ENCODE peak calls at places on chromosomes 13 and 19, in seven cellular contexts. H is A549, Y is HCT116, A is HepG2, B is Panc1, T is K562, Q is GM23338. V is an unnamed sample.

GRCh38 chr19:40363128-40363527 is 14.6 kb downstream of the PLD3 start:
- DNase-seq in H (no peak), Y (no peak), A (no peak), B (no peak), T (peak; percentile 61), Q (no peak), V (no peak)

GRCh38 chr13:106691251-106691650 is 123.3 kb upstream of the ARGLU1 start:
- DNase-seq in H (no peak), Y (no peak), A (no peak), B (no peak), T (no peak), Q (no peak), V (no peak)

GRCh38 chr19:48719263-48720171 is at the start of gene MAMSTR:
- DNase-seq in H (no peak), Y (no peak), A (no peak), B (no peak), T (no peak), Q (peak; percentile 35), V (no peak)

GRCh38 chr13:102912599-102912998 is 66.8 kb downstream of the ERCC5 start:
- DNase-seq in H (no peak), Y (no peak), A (no peak), B (no peak), T (no peak), Q (no peak), V (no peak)

GRCh38 chr13:36685912-36686311 is 12.1 kb downstream of the SERTM1 start:
- DNase-seq in H (no peak), Y (no peak), A (no peak), B (no peak), T (no peak), Q (no peak), V (no peak)

GRCh38 chr13:45825124-45825650 is 26.4 kb downstream of the SIAH3 start:
- DNase-seq in H (no peak), Y (no peak), A (no peak), B (no peak), T (no peak), Q (no peak), V (no peak)

GRCh38 chr13:114311908-114312307 is 2.4 kb upstream of the CHAMP1 start:
- DNase-seq in H (no peak), Y (no peak), A (no peak), B (no peak), T (no peak), Q (no peak), V (no peak)

GRCh38 chr19:6023085-6023682 is 45.2 kb upstream of the RANBP3 start:
- DNase-seq in H (no peak), Y (no peak), A (no peak), B (no peak), T (no peak), Q (no peak), V (no peak)

DNA sequence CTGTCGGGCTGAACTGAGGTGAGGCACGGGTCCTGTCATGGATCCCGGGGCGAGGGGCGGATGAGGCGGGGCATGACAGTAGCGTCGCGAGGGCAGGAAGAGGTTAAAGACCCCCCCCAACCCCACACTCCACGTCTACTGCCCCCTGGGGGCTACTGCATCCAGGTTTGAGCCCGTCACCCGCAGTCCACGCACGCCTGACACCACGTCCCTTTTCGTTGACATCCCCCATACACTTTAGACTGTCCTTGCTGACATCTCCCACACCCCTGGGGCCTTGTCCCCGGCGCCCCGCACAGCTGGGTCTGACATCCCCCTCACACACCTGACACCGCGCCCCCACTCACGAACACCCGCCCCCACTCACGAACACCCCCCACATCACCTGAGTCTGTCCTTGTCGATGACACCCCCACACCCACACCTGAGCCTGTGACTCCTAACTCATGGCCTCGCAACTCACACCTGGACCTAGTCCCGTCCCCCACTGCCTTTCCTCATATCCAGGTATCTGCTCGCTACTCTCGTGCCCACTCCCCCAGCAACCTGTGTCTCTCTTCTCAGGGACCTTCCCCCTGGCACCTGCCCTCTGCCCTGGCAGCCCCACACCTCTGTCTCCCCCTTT is 416 bp downstream of the SLC25A42 start:
- DNase-seq in H (peak; percentile 19), Y (no peak), A (no peak), B (no peak), T (peak; percentile 82), Q (no peak), V (peak; percentile 28)
- TF ChIP-seq CTCF in H (no peak), Y (peak; percentile 19), A (peak; percentile 68), B (no peak), T (peak; percentile 51), Q (peak; percentile 15), V (no peak)

DNA sequence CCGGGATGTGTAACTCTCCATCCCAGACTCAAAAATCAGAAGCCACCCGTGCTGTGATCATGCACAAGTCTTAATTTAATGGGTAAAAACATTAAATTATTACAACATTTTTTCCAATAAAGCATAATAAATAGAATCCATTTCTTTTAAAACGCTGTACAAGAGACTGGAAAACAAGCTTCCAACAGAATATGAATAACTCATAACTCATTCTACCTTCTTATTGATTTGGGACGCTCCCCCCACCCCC is 523 bp upstream of the KRI1 start:
- DNase-seq in H (no peak), Y (no peak), A (no peak), B (no peak), T (no peak), Q (no peak), V (no peak)
- H3K4me3 ChIP-seq in H (peak overlapping the region; percentile 75), Y (peak overlapping the region; percentile 95), A (peak overlapping the region; percentile 85), B (peak overlapping the region; percentile 69), T (peak overlapping the region; percentile 83), Q (peak overlapping the region; percentile 92), V (peak overlapping the region; percentile 76)

DNA sequence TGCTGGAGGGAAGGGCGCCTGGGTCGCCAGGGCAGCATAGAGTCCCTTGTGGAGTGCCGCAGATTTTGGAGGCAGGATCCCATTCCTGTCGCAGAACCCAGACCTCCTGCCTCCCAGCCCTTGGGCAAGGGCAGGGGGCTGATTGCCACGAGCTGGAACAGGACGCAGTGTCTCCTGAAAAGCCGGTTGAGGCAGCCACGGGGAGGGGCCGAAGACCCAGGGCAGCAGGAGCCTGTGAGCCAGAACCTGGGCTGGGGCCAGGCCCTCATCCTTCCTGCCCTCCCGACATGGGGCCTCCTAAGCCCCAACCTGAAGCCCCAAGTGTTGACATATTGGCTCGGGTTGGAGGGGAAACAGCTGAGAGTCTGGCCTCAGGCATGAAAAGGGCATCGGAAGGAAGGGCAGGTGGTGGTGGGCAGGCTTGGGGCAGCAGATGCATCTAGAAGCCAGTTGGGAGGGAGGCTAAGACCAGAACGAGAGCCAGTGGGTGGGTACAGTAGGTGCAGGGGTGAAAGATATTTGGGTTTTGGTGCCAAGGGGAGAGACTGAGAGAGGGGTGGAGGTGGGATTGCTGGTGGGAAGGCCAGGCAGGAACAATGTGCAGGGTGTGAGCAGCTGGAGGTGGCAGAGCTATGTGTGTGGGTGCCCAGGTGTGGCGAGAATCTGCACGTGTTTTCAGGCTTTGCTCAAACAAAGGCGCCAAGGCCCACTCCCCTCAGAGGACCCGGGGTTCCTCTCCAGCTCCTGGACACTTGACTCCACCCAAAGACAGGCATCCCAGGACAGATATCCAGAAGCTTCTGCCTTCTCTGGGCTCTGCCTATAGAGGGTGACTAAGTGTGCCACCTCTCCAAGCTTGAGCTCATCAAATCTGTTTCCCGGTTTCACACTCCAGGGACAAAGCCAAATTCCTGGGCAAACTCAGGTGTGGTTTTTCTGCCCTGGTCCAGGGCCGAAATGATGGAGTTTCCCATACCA is 1.4 kb upstream of the SBSN start:
- DNase-seq in H (no peak), Y (no peak), A (no peak), B (no peak), T (no peak), Q (no peak), V (no peak)
- TF ChIP-seq REST in H (no peak), Y (no peak), A (no peak), B (no peak), T (no peak), Q (no peak), V (no peak)

GRCh38 chr19:18063463-18063862 is 23.3 kb downstream of the IL12RB1 start:
- DNase-seq in H (peak; percentile 51), Y (no peak), A (peak; percentile 50), B (no peak), T (peak; percentile 35), Q (peak; percentile 52), V (peak; percentile 53)
- TF ChIP-seq CTCF in H (peak; percentile 15), Y (peak; percentile 4), A (peak; percentile 58), B (no peak), T (peak; percentile 64), Q (peak; percentile 70), V (peak; percentile 45)

GRCh38 chr19:14473073-14473790 is 1.9 kb downstream of the PTGER1 start:
- DNase-seq in H (no peak), Y (no peak), A (no peak), B (no peak), T (peak; percentile 12), Q (peak; percentile 71), V (no peak)

GRCh38 chr19:14473915-14474578 is 1.1 kb downstream of the PTGER1 start:
- DNase-seq in H (no peak), Y (no peak), A (no peak), B (no peak), T (peak; percentile 9), Q (peak; percentile 71), V (no peak)

GRCh38 chr19:14475251-14476073 is at the start of gene PTGER1:
- DNase-seq in H (peak; percentile 41), Y (peak; percentile 21), A (no peak), B (no peak), T (peak; percentile 79), Q (peak; percentile 78), V (no peak)

GRCh38 chr19:14476307-14476662 is 1.1 kb upstream of the PTGER1 start:
- DNase-seq in H (no peak), Y (no peak), A (no peak), B (no peak), T (no peak), Q (no peak), V (no peak)

DNA sequence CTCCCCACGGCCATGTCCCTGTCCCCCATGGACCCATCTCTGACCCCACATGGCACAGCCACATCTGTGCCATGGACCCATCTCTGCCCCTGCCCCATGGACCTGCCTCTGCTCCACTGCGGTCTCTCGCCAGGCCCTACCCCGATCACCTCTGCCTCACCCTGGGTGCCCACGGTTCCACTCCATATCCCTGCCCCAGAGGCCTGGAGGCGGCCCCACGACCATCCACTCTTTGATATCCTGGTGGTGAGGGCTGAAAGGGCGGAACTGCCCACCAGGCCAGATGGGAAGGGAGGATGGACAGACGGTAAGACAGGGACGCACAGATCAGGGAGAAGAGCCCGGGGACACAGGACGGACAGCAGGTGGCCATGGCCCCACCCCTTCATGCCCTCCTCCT is 327 bp downstream of the PTGER1 start:
- DNase-seq in H (no peak), Y (no peak), A (no peak), B (no peak), T (peak; percentile 5), Q (no peak), V (no peak)
- H3K4me3 ChIP-seq in H (no peak overlapping the region), Y (peak overlapping the region; percentile 16), A (peak overlapping the region; percentile 58), B (peak overlapping the region; percentile 38), T (peak overlapping the region; percentile 26), Q (peak overlapping the region; percentile 43), V (no peak overlapping the region)

DNA sequence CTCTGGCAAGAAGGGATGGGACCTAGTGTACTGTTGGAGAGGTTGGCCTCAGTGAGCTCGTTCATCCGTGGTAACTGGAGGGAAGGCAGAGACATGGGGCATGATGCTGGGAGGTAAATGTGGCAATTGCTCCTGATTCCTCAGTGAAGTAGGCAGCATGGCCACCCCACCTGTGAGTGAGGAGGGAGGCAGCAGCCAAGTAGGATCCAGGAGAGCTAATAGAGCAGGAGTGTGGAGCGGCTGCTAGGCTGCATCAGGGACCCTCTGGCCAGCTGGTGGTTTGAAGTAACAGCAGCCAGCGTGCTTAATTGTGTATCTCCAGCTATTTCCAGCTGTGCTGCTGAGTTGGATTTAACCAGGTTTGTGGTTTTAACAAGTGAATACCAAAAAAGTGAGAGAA is 24.7 kb downstream of the TM9SF2 start:
- DNase-seq in H (no peak), Y (no peak), A (no peak), B (no peak), T (no peak), Q (no peak), V (no peak)
- TF ChIP-seq REST in H (no peak), Y (no peak), A (no peak), B (no peak), T (no peak), Q (no peak), V (no peak)